ENCODE peak calls at places on chromosomes 2 and 18, in seven cellular contexts. One of them, this sample, is unnamed.

GRCh38 chr18:12027046-12027445 is 45.7 kb downstream of the IMPA2 start:
- DNase-seq in SK-N-SH: no peak
- DNase-seq in GM12878: no peak
- DNase-seq in HepG2: no peak
- DNase-seq in K562: no peak
- DNase-seq in H1: no peak
- DNase-seq in HCT116: no peak
- DNase-seq in this sample: no peak

GRCh38 chr2:233915133-233915532 is 2.0 kb upstream of the TRPM8 start:
- DNase-seq in HCT116: no peak
- DNase-seq in HepG2: no peak
- DNase-seq in K562: no peak
- DNase-seq in H1: no peak
- DNase-seq in GM12878: no peak
- DNase-seq in SK-N-SH: peak
- DNase-seq in this sample: no peak

GRCh38 chr2:61181382-61182058 is 19.5 kb downstream of the C2orf74 start:
- DNase-seq in HCT116: no peak
- DNase-seq in K562: no peak
- DNase-seq in HepG2: no peak
- DNase-seq in GM12878: no peak
- DNase-seq in H1: peak
- DNase-seq in SK-N-SH: no peak
- DNase-seq in this sample: no peak

GRCh38 chr2:237733677-237734300 is 64.8 kb upstream of the RBM44 start:
- DNase-seq in H1: no peak
- DNase-seq in HCT116: no peak
- DNase-seq in SK-N-SH: peak
- DNase-seq in HepG2: peak
- DNase-seq in K562: no peak
- DNase-seq in GM12878: no peak
- DNase-seq in this sample: peak

GRCh38 chr2:217804338-217804737 is 198.5 kb downstream of the TNS1 start:
- DNase-seq in H1: peak
- DNase-seq in HepG2: no peak
- DNase-seq in K562: no peak
- DNase-seq in HCT116: no peak
- DNase-seq in SK-N-SH: no peak
- DNase-seq in GM12878: no peak
- DNase-seq in this sample: no peak

GRCh38 chr2:182242561-182242960 is 184.3 kb downstream of the PDE1A start:
- DNase-seq in GM12878: no peak
- DNase-seq in SK-N-SH: no peak
- DNase-seq in K562: no peak
- DNase-seq in H1: no peak
- DNase-seq in HCT116: no peak
- DNase-seq in HepG2: no peak
- DNase-seq in this sample: no peak

GRCh38 chr2:160388464-160389263 is 104.9 kb downstream of the RBMS1 start:
- DNase-seq in H1: no peak
- DNase-seq in K562: no peak
- DNase-seq in HCT116: no peak
- DNase-seq in SK-N-SH: no peak
- DNase-seq in GM12878: no peak
- DNase-seq in HepG2: no peak
- DNase-seq in this sample: no peak

GRCh38 chr2:216643986-216644662 is 10.9 kb downstream of the IGFBP2 start:
- DNase-seq in H1: no peak
- DNase-seq in SK-N-SH: no peak
- DNase-seq in GM12878: no peak
- DNase-seq in K562: no peak
- DNase-seq in HCT116: no peak
- DNase-seq in HepG2: no peak
- DNase-seq in this sample: no peak

GRCh38 chr2:118859157-118859770 is 11.8 kb upstream of the EN1 start:
- DNase-seq in HCT116: no peak
- DNase-seq in H1: peak
- DNase-seq in SK-N-SH: no peak
- DNase-seq in HepG2: no peak
- DNase-seq in K562: no peak
- DNase-seq in GM12878: no peak
- DNase-seq in this sample: no peak

GRCh38 chr2:120822908-120823307 is 87.2 kb downstream of the GLI2 start:
- DNase-seq in GM12878: no peak
- DNase-seq in SK-N-SH: no peak
- DNase-seq in HepG2: no peak
- DNase-seq in HCT116: no peak
- DNase-seq in K562: no peak
- DNase-seq in H1: no peak
- DNase-seq in this sample: no peak

GRCh38 chr2:19819097-19820065 is 82.4 kb downstream of the TTC32 start:
- DNase-seq in HepG2: no peak
- DNase-seq in HCT116: peak
- DNase-seq in GM12878: no peak
- DNase-seq in SK-N-SH: no peak
- DNase-seq in K562: no peak
- DNase-seq in H1: peak
- DNase-seq in this sample: peak

GRCh38 chr18:13375302-13376255 is 157.0 kb downstream of the LDLRAD4 start:
- DNase-seq in K562: no peak
- DNase-seq in GM12878: peak
- DNase-seq in HCT116: peak
- DNase-seq in H1: no peak
- DNase-seq in SK-N-SH: no peak
- DNase-seq in HepG2: no peak
- DNase-seq in this sample: no peak

GRCh38 chr2:178229927-178230326 is 35.6 kb downstream of the OSBPL6 start:
- DNase-seq in K562: no peak
- DNase-seq in GM12878: no peak
- DNase-seq in HepG2: no peak
- DNase-seq in HCT116: no peak
- DNase-seq in H1: no peak
- DNase-seq in SK-N-SH: no peak
- DNase-seq in this sample: no peak

GRCh38 chr2:27798948-27799645 is 27.6 kb downstream of the MRPL33 start:
- DNase-seq in K562: no peak
- DNase-seq in SK-N-SH: no peak
- DNase-seq in HepG2: peak
- DNase-seq in GM12878: no peak
- DNase-seq in HCT116: peak
- DNase-seq in H1: peak
- DNase-seq in this sample: no peak

GRCh38 chr18:58012356-58012755 is 31.7 kb upstream of the NEDD4L start:
- DNase-seq in SK-N-SH: no peak
- DNase-seq in HepG2: peak
- DNase-seq in K562: no peak
- DNase-seq in H1: no peak
- DNase-seq in HCT116: no peak
- DNase-seq in GM12878: no peak
- DNase-seq in this sample: no peak

GRCh38 chr2:98552499-98553179 is 55.7 kb downstream of the COA5 start:
- DNase-seq in HepG2: no peak
- DNase-seq in SK-N-SH: no peak
- DNase-seq in K562: no peak
- DNase-seq in GM12878: no peak
- DNase-seq in H1: no peak
- DNase-seq in HCT116: no peak
- DNase-seq in this sample: no peak

GRCh38 chr2:55923091-55923977 is at the start of gene EFEMP1:
- DNase-seq in K562: no peak
- DNase-seq in HCT116: no peak
- DNase-seq in SK-N-SH: peak
- DNase-seq in HepG2: no peak
- DNase-seq in GM12878: no peak
- DNase-seq in H1: peak
- DNase-seq in this sample: peak

DNA sequence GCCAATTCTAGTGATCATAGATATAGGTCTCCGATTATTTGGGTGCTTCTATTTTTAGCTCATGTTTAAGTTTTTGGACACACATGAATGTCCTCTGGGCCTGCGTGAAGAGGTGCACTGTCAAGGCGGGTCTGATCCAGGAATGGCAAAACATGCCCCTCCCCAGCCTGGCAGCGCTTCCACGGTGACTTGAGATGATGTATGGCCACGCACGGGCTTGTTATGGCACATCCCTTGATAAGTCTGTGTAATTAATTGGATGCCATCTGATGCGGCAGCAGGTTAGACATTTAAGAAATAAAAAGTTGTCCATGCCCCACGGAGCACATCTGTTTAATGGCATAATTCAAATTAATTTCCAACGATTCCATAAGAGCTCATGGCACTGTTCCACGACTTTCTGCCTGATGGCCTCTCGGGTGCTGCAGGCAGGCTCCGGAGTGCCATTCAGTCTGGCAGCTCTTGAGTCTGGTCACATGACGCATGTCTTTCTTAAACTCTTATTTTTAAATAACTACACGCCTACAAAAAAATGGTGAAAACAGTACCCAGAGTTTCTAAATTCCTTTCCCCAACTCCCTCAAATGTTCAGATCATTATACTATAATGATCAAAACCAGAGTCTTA is 151.5 kb downstream of the ACKR3 start:
- DNase-seq in HepG2: no peak
- DNase-seq in SK-N-SH: peak
- DNase-seq in K562: no peak
- DNase-seq in HCT116: no peak
- DNase-seq in GM12878: no peak
- DNase-seq in H1: no peak
- DNase-seq in this sample: no peak
- TF ChIP-seq JUND in HepG2: no peak
- TF ChIP-seq JUND in SK-N-SH: no peak
- TF ChIP-seq JUND in K562: no peak
- TF ChIP-seq JUND in HCT116: no peak
- TF ChIP-seq JUND in GM12878: no peak
- TF ChIP-seq JUND in H1: no peak
- TF ChIP-seq JUND in this sample: no peak

DNA sequence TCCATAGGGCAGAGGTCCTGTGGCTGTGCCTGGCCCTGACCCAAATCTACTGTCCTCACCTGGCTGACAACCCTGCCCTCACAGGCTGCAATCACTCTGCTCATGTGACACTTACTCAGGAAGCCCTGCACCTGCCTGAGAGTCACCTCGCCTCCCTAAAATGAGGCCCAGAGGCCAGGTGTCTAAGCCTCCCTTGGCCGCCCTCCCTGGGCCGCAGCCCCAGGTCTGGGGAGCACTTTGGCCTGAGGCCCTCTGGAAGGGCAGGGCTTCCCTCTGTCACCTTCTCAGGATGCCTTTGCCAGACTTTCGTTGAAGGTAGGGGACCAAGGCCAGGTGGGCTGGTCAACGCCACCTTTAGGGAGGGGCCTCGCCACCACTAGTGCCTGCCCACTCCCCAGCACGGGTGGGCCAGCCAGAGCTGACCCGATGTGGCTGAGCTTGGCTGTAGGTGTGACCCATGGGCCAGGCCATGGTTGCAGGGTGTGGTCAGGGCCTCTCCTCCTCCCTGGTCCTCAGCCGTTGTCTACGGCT is 6.1 kb upstream of the GPC1 start:
- DNase-seq in K562: no peak
- DNase-seq in HepG2: no peak
- DNase-seq in GM12878: no peak
- DNase-seq in SK-N-SH: no peak
- DNase-seq in H1: no peak
- DNase-seq in HCT116: no peak
- DNase-seq in this sample: no peak
- TF ChIP-seq JUND in K562: no peak
- TF ChIP-seq JUND in HepG2: no peak
- TF ChIP-seq JUND in GM12878: no peak
- TF ChIP-seq JUND in SK-N-SH: no peak
- TF ChIP-seq JUND in H1: no peak
- TF ChIP-seq JUND in HCT116: no peak
- TF ChIP-seq JUND in this sample: no peak

GRCh38 chr2:240926516-240927389 is 20.6 kb downstream of the CROCC2 start:
- DNase-seq in HCT116: no peak
- DNase-seq in K562: no peak
- DNase-seq in SK-N-SH: peak
- DNase-seq in GM12878: no peak
- DNase-seq in HepG2: no peak
- DNase-seq in H1: peak
- DNase-seq in this sample: no peak
- TF ChIP-seq JUND in HCT116: no peak
- TF ChIP-seq JUND in K562: no peak
- TF ChIP-seq JUND in SK-N-SH: no peak
- TF ChIP-seq JUND in GM12878: no peak
- TF ChIP-seq JUND in HepG2: no peak
- TF ChIP-seq JUND in H1: no peak
- TF ChIP-seq JUND in this sample: no peak

GRCh38 chr2:29724282-29724681 is 197.1 kb downstream of the ALK start:
- DNase-seq in K562: no peak
- DNase-seq in HepG2: no peak
- DNase-seq in HCT116: no peak
- DNase-seq in H1: no peak
- DNase-seq in SK-N-SH: no peak
- DNase-seq in GM12878: no peak
- DNase-seq in this sample: no peak

GRCh38 chr2:29726976-29727375 is 194.4 kb downstream of the ALK start:
- DNase-seq in H1: no peak
- DNase-seq in HCT116: no peak
- DNase-seq in SK-N-SH: no peak
- DNase-seq in GM12878: no peak
- DNase-seq in K562: no peak
- DNase-seq in HepG2: no peak
- DNase-seq in this sample: no peak

GRCh38 chr2:29719626-29720025 is 201.8 kb downstream of the ALK start:
- DNase-seq in K562: no peak
- DNase-seq in HepG2: no peak
- DNase-seq in HCT116: no peak
- DNase-seq in SK-N-SH: no peak
- DNase-seq in H1: no peak
- DNase-seq in GM12878: no peak
- DNase-seq in this sample: no peak

GRCh38 chr2:29725610-29726009 is 195.8 kb downstream of the ALK start:
- DNase-seq in GM12878: no peak
- DNase-seq in HepG2: no peak
- DNase-seq in HCT116: no peak
- DNase-seq in SK-N-SH: no peak
- DNase-seq in K562: no peak
- DNase-seq in H1: no peak
- DNase-seq in this sample: no peak

DNA sequence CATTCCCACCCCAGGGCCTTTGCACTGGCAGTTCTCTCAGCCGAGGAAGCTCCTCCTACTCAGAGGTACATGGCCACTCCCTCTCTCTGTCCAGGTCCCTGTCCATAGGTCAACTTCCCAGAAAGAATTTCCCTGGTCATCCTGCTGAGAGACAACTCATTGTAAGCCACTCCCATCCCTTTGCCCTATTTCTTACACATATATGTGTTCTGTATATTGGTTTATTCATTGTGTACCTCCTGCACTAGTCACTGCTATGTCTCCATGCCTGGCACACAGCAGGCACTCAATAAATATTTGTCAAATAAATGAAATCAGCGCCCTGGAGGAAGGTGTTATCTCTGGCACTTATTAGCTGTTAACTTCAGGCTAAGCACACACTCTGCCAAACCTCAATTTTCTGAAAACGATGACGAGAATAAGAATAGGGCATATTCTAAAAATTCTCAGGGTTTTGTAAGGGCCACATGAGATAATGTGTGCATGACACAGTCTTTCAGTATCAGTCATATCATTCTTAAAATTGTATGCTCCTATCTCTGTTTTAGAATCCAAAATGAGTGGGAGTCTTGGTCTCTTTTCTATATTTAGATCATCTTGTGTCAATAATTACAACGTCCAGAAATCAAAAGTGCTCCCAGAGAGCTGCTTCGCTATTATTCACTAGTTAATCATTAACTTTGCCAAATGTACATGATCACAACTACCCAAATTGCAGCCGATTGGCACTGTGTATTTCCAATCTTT is 198.0 kb downstream of the ALK start:
- DNase-seq in HepG2: no peak
- DNase-seq in HCT116: no peak
- DNase-seq in GM12878: peak
- DNase-seq in K562: no peak
- DNase-seq in SK-N-SH: no peak
- DNase-seq in H1: no peak
- DNase-seq in this sample: no peak
- TF ChIP-seq JUND in HepG2: no peak
- TF ChIP-seq JUND in HCT116: no peak
- TF ChIP-seq JUND in GM12878: peak
- TF ChIP-seq JUND in K562: no peak
- TF ChIP-seq JUND in SK-N-SH: no peak
- TF ChIP-seq JUND in H1: no peak
- TF ChIP-seq JUND in this sample: no peak